ENCODE peak calls at places on chromosomes 1 and 21, in nine cellular contexts. One of them, this sample, is unnamed.

GRCh38 chr1:41358152-41358937 is 2.9 kb upstream of the FOXO6 start:
- DNase-seq in NCI-H146: no peak
- DNase-seq in iPS-NIHi11: no peak
- DNase-seq in retina: peak; percentile 42
- DNase-seq in NCI-H774: no peak
- DNase-seq in Daoy: no peak
- DNase-seq in stimulated activated CD4-positive, alpha-beta T cell treated with anti-CD3 and anti-CD28 coated beads, Interleukin-1b, Interleukin-23, amount 100 ng/mL, for 24 hours: no peak
- DNase-seq in T-cell: no peak
- DNase-seq in frontal cortex: peak; percentile 28
- DNase-seq in this sample: no peak

GRCh38 chr1:64451449-64451848 is 18.5 kb upstream of the CACHD1 start:
- DNase-seq in frontal cortex: no peak
- DNase-seq in stimulated activated CD4-positive, alpha-beta T cell treated with anti-CD3 and anti-CD28 coated beads, Interleukin-1b, Interleukin-23, amount 100 ng/mL, for 24 hours: no peak
- DNase-seq in NCI-H146: no peak
- DNase-seq in retina: no peak
- DNase-seq in NCI-H774: no peak
- DNase-seq in Daoy: no peak
- DNase-seq in iPS-NIHi11: no peak
- DNase-seq in T-cell: no peak
- DNase-seq in this sample: no peak

GRCh38 chr1:155897746-155898145 is 13.4 kb downstream of the RIT1 start:
- DNase-seq in frontal cortex: no peak
- DNase-seq in NCI-H774: no peak
- DNase-seq in Daoy: no peak
- DNase-seq in T-cell: no peak
- DNase-seq in retina: no peak
- DNase-seq in NCI-H146: no peak
- DNase-seq in iPS-NIHi11: no peak
- DNase-seq in stimulated activated CD4-positive, alpha-beta T cell treated with anti-CD3 and anti-CD28 coated beads, Interleukin-1b, Interleukin-23, amount 100 ng/mL, for 24 hours: no peak
- DNase-seq in this sample: no peak

GRCh38 chr1:199403421-199404116 is 623.9 kb upstream of the NR5A2 start:
- DNase-seq in retina: no peak
- DNase-seq in NCI-H774: no peak
- DNase-seq in iPS-NIHi11: no peak
- DNase-seq in NCI-H146: no peak
- DNase-seq in Daoy: no peak
- DNase-seq in stimulated activated CD4-positive, alpha-beta T cell treated with anti-CD3 and anti-CD28 coated beads, Interleukin-1b, Interleukin-23, amount 100 ng/mL, for 24 hours: no peak
- DNase-seq in T-cell: no peak
- DNase-seq in frontal cortex: peak; percentile 1
- DNase-seq in this sample: no peak

GRCh38 chr1:16352842-16353535 is 709 bp upstream of the FBXO42 start:
- DNase-seq in NCI-H774: no peak
- DNase-seq in stimulated activated CD4-positive, alpha-beta T cell treated with anti-CD3 and anti-CD28 coated beads, Interleukin-1b, Interleukin-23, amount 100 ng/mL, for 24 hours: no peak
- DNase-seq in Daoy: no peak
- DNase-seq in retina: peak; percentile 10
- DNase-seq in frontal cortex: no peak
- DNase-seq in T-cell: no peak
- DNase-seq in iPS-NIHi11: no peak
- DNase-seq in NCI-H146: peak; percentile 30
- DNase-seq in this sample: peak; percentile 47

GRCh38 chr1:243595527-243596206 is 254.4 kb downstream of the AKT3 start:
- DNase-seq in retina: no peak
- DNase-seq in iPS-NIHi11: no peak
- DNase-seq in NCI-H774: no peak
- DNase-seq in T-cell: no peak
- DNase-seq in NCI-H146: no peak
- DNase-seq in frontal cortex: no peak
- DNase-seq in Daoy: peak; percentile 11
- DNase-seq in stimulated activated CD4-positive, alpha-beta T cell treated with anti-CD3 and anti-CD28 coated beads, Interleukin-1b, Interleukin-23, amount 100 ng/mL, for 24 hours: no peak
- DNase-seq in this sample: no peak

GRCh38 chr21:45506241-45506817 is 35.9 kb downstream of the SLC19A1 start:
- DNase-seq in NCI-H774: no peak
- DNase-seq in Daoy: no peak
- DNase-seq in iPS-NIHi11: no peak
- DNase-seq in T-cell: no peak
- DNase-seq in stimulated activated CD4-positive, alpha-beta T cell treated with anti-CD3 and anti-CD28 coated beads, Interleukin-1b, Interleukin-23, amount 100 ng/mL, for 24 hours: no peak
- DNase-seq in NCI-H146: no peak
- DNase-seq in frontal cortex: no peak
- DNase-seq in retina: no peak
- DNase-seq in this sample: no peak

GRCh38 chr1:96808186-96808585 is 86.6 kb downstream of the PTBP2 start:
- DNase-seq in stimulated activated CD4-positive, alpha-beta T cell treated with anti-CD3 and anti-CD28 coated beads, Interleukin-1b, Interleukin-23, amount 100 ng/mL, for 24 hours: no peak
- DNase-seq in Daoy: no peak
- DNase-seq in frontal cortex: no peak
- DNase-seq in T-cell: no peak
- DNase-seq in NCI-H774: no peak
- DNase-seq in iPS-NIHi11: peak; percentile 8
- DNase-seq in retina: no peak
- DNase-seq in NCI-H146: peak; percentile 10
- DNase-seq in this sample: peak; percentile 25

GRCh38 chr1:41880261-41880660 is 38.5 kb downstream of the HIVEP3 start:
- DNase-seq in retina: no peak
- DNase-seq in frontal cortex: no peak
- DNase-seq in stimulated activated CD4-positive, alpha-beta T cell treated with anti-CD3 and anti-CD28 coated beads, Interleukin-1b, Interleukin-23, amount 100 ng/mL, for 24 hours: no peak
- DNase-seq in NCI-H146: peak; percentile 4
- DNase-seq in T-cell: no peak
- DNase-seq in iPS-NIHi11: no peak
- DNase-seq in NCI-H774: no peak
- DNase-seq in Daoy: peak; percentile 54
- DNase-seq in this sample: no peak

GRCh38 chr21:29718081-29718815 is 221.5 kb downstream of the GRIK1 start:
- DNase-seq in NCI-H146: no peak
- DNase-seq in frontal cortex: no peak
- DNase-seq in stimulated activated CD4-positive, alpha-beta T cell treated with anti-CD3 and anti-CD28 coated beads, Interleukin-1b, Interleukin-23, amount 100 ng/mL, for 24 hours: no peak
- DNase-seq in NCI-H774: peak; percentile 13
- DNase-seq in T-cell: no peak
- DNase-seq in Daoy: no peak
- DNase-seq in iPS-NIHi11: no peak
- DNase-seq in retina: no peak
- DNase-seq in this sample: no peak

GRCh38 chr1:18217398-18218043 is 109.9 kb downstream of the IGSF21 start:
- DNase-seq in T-cell: no peak
- DNase-seq in frontal cortex: no peak
- DNase-seq in NCI-H774: no peak
- DNase-seq in NCI-H146: no peak
- DNase-seq in stimulated activated CD4-positive, alpha-beta T cell treated with anti-CD3 and anti-CD28 coated beads, Interleukin-1b, Interleukin-23, amount 100 ng/mL, for 24 hours: no peak
- DNase-seq in Daoy: peak; percentile 21
- DNase-seq in retina: no peak
- DNase-seq in iPS-NIHi11: peak; percentile 76
- DNase-seq in this sample: no peak

GRCh38 chr1:53573931-53574330 is 114.7 kb downstream of the DMRTB1 start:
- DNase-seq in NCI-H146: no peak
- DNase-seq in iPS-NIHi11: no peak
- DNase-seq in stimulated activated CD4-positive, alpha-beta T cell treated with anti-CD3 and anti-CD28 coated beads, Interleukin-1b, Interleukin-23, amount 100 ng/mL, for 24 hours: no peak
- DNase-seq in Daoy: no peak
- DNase-seq in NCI-H774: no peak
- DNase-seq in T-cell: no peak
- DNase-seq in frontal cortex: no peak
- DNase-seq in retina: no peak
- DNase-seq in this sample: no peak

GRCh38 chr1:108893141-108893530 is 16.4 kb downstream of the GPSM2 start:
- DNase-seq in retina: no peak
- DNase-seq in NCI-H146: no peak
- DNase-seq in frontal cortex: no peak
- DNase-seq in Daoy: peak; percentile 20
- DNase-seq in iPS-NIHi11: no peak
- DNase-seq in stimulated activated CD4-positive, alpha-beta T cell treated with anti-CD3 and anti-CD28 coated beads, Interleukin-1b, Interleukin-23, amount 100 ng/mL, for 24 hours: no peak
- DNase-seq in T-cell: no peak
- DNase-seq in NCI-H774: no peak
- DNase-seq in this sample: peak; percentile 49

GRCh38 chr1:232518357-232518756 is 111.6 kb downstream of the SIPA1L2 start:
- DNase-seq in retina: no peak
- DNase-seq in T-cell: no peak
- DNase-seq in iPS-NIHi11: no peak
- DNase-seq in NCI-H774: no peak
- DNase-seq in stimulated activated CD4-positive, alpha-beta T cell treated with anti-CD3 and anti-CD28 coated beads, Interleukin-1b, Interleukin-23, amount 100 ng/mL, for 24 hours: no peak
- DNase-seq in Daoy: no peak
- DNase-seq in NCI-H146: no peak
- DNase-seq in frontal cortex: no peak
- DNase-seq in this sample: no peak

GRCh38 chr1:218284377-218284916 is 646 bp upstream of the RRP15 start:
- DNase-seq in frontal cortex: peak; percentile 14
- DNase-seq in iPS-NIHi11: peak; percentile 21
- DNase-seq in retina: no peak
- DNase-seq in stimulated activated CD4-positive, alpha-beta T cell treated with anti-CD3 and anti-CD28 coated beads, Interleukin-1b, Interleukin-23, amount 100 ng/mL, for 24 hours: no peak
- DNase-seq in NCI-H774: no peak
- DNase-seq in T-cell: no peak
- DNase-seq in NCI-H146: no peak
- DNase-seq in Daoy: peak; percentile 21
- DNase-seq in this sample: no peak

GRCh38 chr1:245434285-245434684 is 279.5 kb downstream of the KIF26B start:
- DNase-seq in retina: no peak
- DNase-seq in NCI-H146: no peak
- DNase-seq in Daoy: no peak
- DNase-seq in frontal cortex: no peak
- DNase-seq in stimulated activated CD4-positive, alpha-beta T cell treated with anti-CD3 and anti-CD28 coated beads, Interleukin-1b, Interleukin-23, amount 100 ng/mL, for 24 hours: no peak
- DNase-seq in NCI-H774: no peak
- DNase-seq in T-cell: no peak
- DNase-seq in iPS-NIHi11: peak; percentile 32
- DNase-seq in this sample: no peak

GRCh38 chr1:100622037-100622436 is 84.1 kb downstream of the GPR88 start:
- DNase-seq in frontal cortex: no peak
- DNase-seq in stimulated activated CD4-positive, alpha-beta T cell treated with anti-CD3 and anti-CD28 coated beads, Interleukin-1b, Interleukin-23, amount 100 ng/mL, for 24 hours: no peak
- DNase-seq in T-cell: no peak
- DNase-seq in NCI-H774: no peak
- DNase-seq in retina: peak; percentile 9
- DNase-seq in iPS-NIHi11: peak; percentile 37
- DNase-seq in NCI-H146: no peak
- DNase-seq in Daoy: peak; percentile 99
- DNase-seq in this sample: peak; percentile 93

GRCh38 chr1:115755436-115756370 is 12.8 kb downstream of the CASQ2 start:
- DNase-seq in iPS-NIHi11: no peak
- DNase-seq in retina: no peak
- DNase-seq in frontal cortex: no peak
- DNase-seq in stimulated activated CD4-positive, alpha-beta T cell treated with anti-CD3 and anti-CD28 coated beads, Interleukin-1b, Interleukin-23, amount 100 ng/mL, for 24 hours: no peak
- DNase-seq in NCI-H146: no peak
- DNase-seq in Daoy: no peak
- DNase-seq in NCI-H774: no peak
- DNase-seq in T-cell: no peak
- DNase-seq in this sample: no peak

GRCh38 chr1:85132078-85132715 is 68.6 kb downstream of the SYDE2 start:
- DNase-seq in frontal cortex: no peak
- DNase-seq in retina: no peak
- DNase-seq in T-cell: no peak
- DNase-seq in iPS-NIHi11: no peak
- DNase-seq in stimulated activated CD4-positive, alpha-beta T cell treated with anti-CD3 and anti-CD28 coated beads, Interleukin-1b, Interleukin-23, amount 100 ng/mL, for 24 hours: no peak
- DNase-seq in Daoy: no peak
- DNase-seq in NCI-H774: peak; percentile 21
- DNase-seq in NCI-H146: peak; percentile 26
- DNase-seq in this sample: no peak

GRCh38 chr1:143699115-143699514 is 272.7 kb downstream of the FAM72C start:
- DNase-seq in frontal cortex: no peak
- DNase-seq in T-cell: no peak
- DNase-seq in NCI-H146: no peak
- DNase-seq in retina: no peak
- DNase-seq in iPS-NIHi11: no peak
- DNase-seq in NCI-H774: no peak
- DNase-seq in Daoy: no peak
- DNase-seq in stimulated activated CD4-positive, alpha-beta T cell treated with anti-CD3 and anti-CD28 coated beads, Interleukin-1b, Interleukin-23, amount 100 ng/mL, for 24 hours: no peak
- DNase-seq in this sample: no peak

GRCh38 chr1:41499591-41499990 is 15.1 kb upstream of the EDN2 start:
- DNase-seq in retina: no peak
- DNase-seq in frontal cortex: no peak
- DNase-seq in NCI-H774: no peak
- DNase-seq in NCI-H146: no peak
- DNase-seq in iPS-NIHi11: no peak
- DNase-seq in T-cell: no peak
- DNase-seq in stimulated activated CD4-positive, alpha-beta T cell treated with anti-CD3 and anti-CD28 coated beads, Interleukin-1b, Interleukin-23, amount 100 ng/mL, for 24 hours: no peak
- DNase-seq in Daoy: no peak
- DNase-seq in this sample: no peak

GRCh38 chr21:42199488-42200463 is 19.2 kb upstream of the ABCG1 start:
- DNase-seq in stimulated activated CD4-positive, alpha-beta T cell treated with anti-CD3 and anti-CD28 coated beads, Interleukin-1b, Interleukin-23, amount 100 ng/mL, for 24 hours: no peak
- DNase-seq in frontal cortex: no peak
- DNase-seq in T-cell: peak; percentile 27
- DNase-seq in Daoy: peak; percentile 41
- DNase-seq in iPS-NIHi11: no peak
- DNase-seq in NCI-H774: no peak
- DNase-seq in retina: no peak
- DNase-seq in NCI-H146: peak; percentile 3
- DNase-seq in this sample: peak; percentile 80

GRCh38 chr1:108854226-108855019 is 2.5 kb downstream of the AKNAD1 start:
- DNase-seq in iPS-NIHi11: no peak
- DNase-seq in Daoy: no peak
- DNase-seq in stimulated activated CD4-positive, alpha-beta T cell treated with anti-CD3 and anti-CD28 coated beads, Interleukin-1b, Interleukin-23, amount 100 ng/mL, for 24 hours: no peak
- DNase-seq in NCI-H774: no peak
- DNase-seq in retina: no peak
- DNase-seq in T-cell: no peak
- DNase-seq in NCI-H146: no peak
- DNase-seq in frontal cortex: no peak
- DNase-seq in this sample: no peak

GRCh38 chr1:99546432-99547416 is 99.2 kb upstream of the PALMD start:
- DNase-seq in retina: no peak
- DNase-seq in iPS-NIHi11: no peak
- DNase-seq in frontal cortex: no peak
- DNase-seq in T-cell: no peak
- DNase-seq in Daoy: no peak
- DNase-seq in NCI-H774: no peak
- DNase-seq in stimulated activated CD4-positive, alpha-beta T cell treated with anti-CD3 and anti-CD28 coated beads, Interleukin-1b, Interleukin-23, amount 100 ng/mL, for 24 hours: no peak
- DNase-seq in NCI-H146: no peak
- DNase-seq in this sample: peak; percentile 60

GRCh38 chr1:51666463-51666862 is 49.6 kb downstream of the OSBPL9 start:
- DNase-seq in NCI-H146: no peak
- DNase-seq in frontal cortex: no peak
- DNase-seq in iPS-NIHi11: no peak
- DNase-seq in stimulated activated CD4-positive, alpha-beta T cell treated with anti-CD3 and anti-CD28 coated beads, Interleukin-1b, Interleukin-23, amount 100 ng/mL, for 24 hours: no peak
- DNase-seq in T-cell: no peak
- DNase-seq in Daoy: peak; percentile 53
- DNase-seq in NCI-H774: no peak
- DNase-seq in retina: no peak
- DNase-seq in this sample: no peak

GRCh38 chr1:228500143-228500736 is 13.1 kb downstream of the RNF187 start:
- DNase-seq in T-cell: no peak
- DNase-seq in retina: no peak
- DNase-seq in Daoy: no peak
- DNase-seq in frontal cortex: no peak
- DNase-seq in NCI-H146: no peak
- DNase-seq in stimulated activated CD4-positive, alpha-beta T cell treated with anti-CD3 and anti-CD28 coated beads, Interleukin-1b, Interleukin-23, amount 100 ng/mL, for 24 hours: no peak
- DNase-seq in iPS-NIHi11: no peak
- DNase-seq in NCI-H774: no peak
- DNase-seq in this sample: no peak

GRCh38 chr1:247119600-247120407 is 15.6 kb upstream of the ZNF669 start:
- DNase-seq in frontal cortex: no peak
- DNase-seq in T-cell: no peak
- DNase-seq in NCI-H774: no peak
- DNase-seq in iPS-NIHi11: no peak
- DNase-seq in NCI-H146: no peak
- DNase-seq in stimulated activated CD4-positive, alpha-beta T cell treated with anti-CD3 and anti-CD28 coated beads, Interleukin-1b, Interleukin-23, amount 100 ng/mL, for 24 hours: no peak
- DNase-seq in retina: no peak
- DNase-seq in Daoy: no peak
- DNase-seq in this sample: no peak

GRCh38 chr1:68329096-68329835 is 96.9 kb upstream of the WLS start:
- DNase-seq in frontal cortex: no peak
- DNase-seq in T-cell: no peak
- DNase-seq in stimulated activated CD4-positive, alpha-beta T cell treated with anti-CD3 and anti-CD28 coated beads, Interleukin-1b, Interleukin-23, amount 100 ng/mL, for 24 hours: no peak
- DNase-seq in NCI-H146: no peak
- DNase-seq in NCI-H774: no peak
- DNase-seq in Daoy: no peak
- DNase-seq in retina: no peak
- DNase-seq in iPS-NIHi11: no peak
- DNase-seq in this sample: peak; percentile 54

GRCh38 chr1:169914534-169914933 is 20.8 kb upstream of the SCYL3 start:
- DNase-seq in NCI-H774: no peak
- DNase-seq in Daoy: no peak
- DNase-seq in frontal cortex: no peak
- DNase-seq in retina: no peak
- DNase-seq in T-cell: no peak
- DNase-seq in iPS-NIHi11: no peak
- DNase-seq in NCI-H146: no peak
- DNase-seq in stimulated activated CD4-positive, alpha-beta T cell treated with anti-CD3 and anti-CD28 coated beads, Interleukin-1b, Interleukin-23, amount 100 ng/mL, for 24 hours: no peak
- DNase-seq in this sample: no peak

GRCh38 chr1:7427901-7428300 is 343.2 kb upstream of the VAMP3 start:
- DNase-seq in NCI-H774: no peak
- DNase-seq in Daoy: no peak
- DNase-seq in NCI-H146: no peak
- DNase-seq in frontal cortex: no peak
- DNase-seq in retina: no peak
- DNase-seq in T-cell: no peak
- DNase-seq in iPS-NIHi11: no peak
- DNase-seq in stimulated activated CD4-positive, alpha-beta T cell treated with anti-CD3 and anti-CD28 coated beads, Interleukin-1b, Interleukin-23, amount 100 ng/mL, for 24 hours: no peak
- DNase-seq in this sample: peak; percentile 8

GRCh38 chr1:244239261-244239770 is 188.2 kb downstream of the ZBTB18 start:
- DNase-seq in NCI-H774: no peak
- DNase-seq in iPS-NIHi11: no peak
- DNase-seq in NCI-H146: peak; percentile 86
- DNase-seq in frontal cortex: no peak
- DNase-seq in Daoy: no peak
- DNase-seq in T-cell: no peak
- DNase-seq in retina: no peak
- DNase-seq in stimulated activated CD4-positive, alpha-beta T cell treated with anti-CD3 and anti-CD28 coated beads, Interleukin-1b, Interleukin-23, amount 100 ng/mL, for 24 hours: no peak
- DNase-seq in this sample: no peak

This sample was measured in dermis blood vessel endothelial cell.